ENCODE peak calls at places on chromosome 20, in five cellular contexts. V is stimulated activated CD8-positive, alpha-beta memory T cell treated with anti-CD3 and anti-CD28 coated beads, Interleukin-15, amount 100 ng/mL, for 1 hour; T is dorsolateral prefrontal cortex; D is astrocyte of the spinal cord; P is T-helper 9 cell. A is an unnamed sample.
A peak's percentile ranks its signal among the peaks of the same experiment; 100 is the strongest.

GRCh38 chr20:14986656-14987055 is 649.2 kb upstream of the FLRT3 start:
- DNase-seq in V (no peak), T (no peak), D (no peak), P (no peak), A (no peak)

GRCh38 chr20:13822459-13822858 is 37.6 kb downstream of the NDUFAF5 start:
- DNase-seq in V (no peak), T (no peak), D (no peak), P (no peak), A (no peak)

GRCh38 chr20:39812116-39812515 is 850.0 kb downstream of the DHX35 start:
- DNase-seq in V (no peak), T (no peak), D (no peak), P (no peak), A (no peak)

GRCh38 chr20:61948586-61949362 is 116.9 kb downstream of the TAF4 start:
- DNase-seq in V (no peak), T (no peak), D (no peak), P (no peak), A (no peak)

GRCh38 chr20:44582321-44583025 is at the start of gene PKIG:
- DNase-seq in V (no peak), T (no peak), D (peak; percentile 80), P (no peak), A (no peak)

GRCh38 chr20:62020935-62021701 is 44.6 kb downstream of the TAF4 start:
- DNase-seq in V (no peak), T (no peak), D (peak; percentile 17), P (no peak), A (peak; percentile 37)

GRCh38 chr20:62238569-62239277 is 402 bp downstream of the OSBPL2 start:
- DNase-seq in V (no peak), T (no peak), D (no peak), P (no peak), A (no peak)

GRCh38 chr20:38937978-38938473 is 11.8 kb downstream of the FAM83D start:
- DNase-seq in V (no peak), T (no peak), D (no peak), P (no peak), A (no peak)

GRCh38 chr20:4681971-4682370 is 39.7 kb upstream of the PRND start:
- DNase-seq in V (no peak), T (no peak), D (no peak), P (no peak), A (no peak)

GRCh38 chr20:13147971-13148370 is 73.1 kb upstream of the ISM1 start:
- DNase-seq in V (no peak), T (no peak), D (no peak), P (no peak), A (no peak)

GRCh38 chr20:10716855-10717254 is 43.1 kb upstream of the JAG1 start:
- DNase-seq in V (no peak), T (no peak), D (peak; percentile 45), P (no peak), A (no peak)

GRCh38 chr20:44651507-44652373 is at the start of gene ADA:
- DNase-seq in V (no peak), T (no peak), D (peak; percentile 52), P (peak; percentile 46), A (peak; percentile 66)

GRCh38 chr20:21528870-21529269 is 15.0 kb upstream of the NKX2-2 start:
- DNase-seq in V (no peak), T (no peak), D (no peak), P (no peak), A (no peak)

GRCh38 chr20:10115021-10115420 is 80.2 kb downstream of the ANKEF1 start:
- DNase-seq in V (no peak), T (no peak), D (peak; percentile 87), P (no peak), A (no peak)

GRCh38 chr20:57350086-57350710 is 857 bp upstream of the RAE1 start:
- DNase-seq in V (no peak), T (no peak), D (no peak), P (no peak), A (no peak)

GRCh38 chr20:50335105-50335504 is 144.5 kb downstream of the CEBPB start:
- DNase-seq in V (no peak), T (no peak), D (no peak), P (no peak), A (no peak)

GRCh38 chr20:36040571-36040970 is 72.2 kb downstream of the CNBD2 start:
- DNase-seq in V (no peak), T (no peak), D (no peak), P (no peak), A (no peak)

GRCh38 chr20:25314497-25315417 is 66.9 kb downstream of the PYGB start:
- DNase-seq in V (no peak), T (no peak), D (no peak), P (no peak), A (no peak)

GRCh38 chr20:6769953-6770831 is 2.7 kb downstream of the BMP2 start:
- DNase-seq in V (no peak), T (no peak), D (peak; percentile 37), P (no peak), A (peak; percentile 7)

GRCh38 chr20:61839912-61840441 is 225.7 kb downstream of the TAF4 start:
- DNase-seq in V (no peak), T (no peak), D (no peak), P (no peak), A (no peak)

A was measured in globus pallidus.